ENCODE peak calls at places on chromosome 18, in four cellular contexts. D is uterus; M is CD8-positive, alpha-beta T cell; N is A549. Y is an unnamed sample.

GRCh38 chr18:33146009-33146408 is 294.5 kb downstream of the CCDC178 start:
- DNase-seq in D (no peak), M (no peak), N (no peak), Y (no peak)

GRCh38 chr18:25957017-25957416 is 133.4 kb downstream of the SS18 start:
- DNase-seq in D (no peak), M (no peak), N (no peak), Y (no peak)

GRCh38 chr18:63074987-63075404 is 244.6 kb downstream of the BCL2 start:
- DNase-seq in D (peak; percentile 51), M (peak; percentile 54), N (peak; percentile 40), Y (peak; percentile 78)

GRCh38 chr18:61833387-61833786 is 59.4 kb downstream of the RNF152 start:
- DNase-seq in D (no peak), M (no peak), N (no peak), Y (no peak)

GRCh38 chr18:54127759-54128378 is 96.6 kb downstream of the MBD2 start:
- DNase-seq in D (no peak), M (no peak), N (peak; percentile 15), Y (peak; percentile 18)

GRCh38 chr18:41324020-41324791 is 630.8 kb upstream of the PIK3C3 start:
- DNase-seq in D (no peak), M (no peak), N (no peak), Y (no peak)

GRCh38 chr18:3824101-3824500 is 374.1 kb downstream of the TGIF1 start:
- DNase-seq in D (no peak), M (no peak), N (no peak), Y (no peak)

GRCh38 chr18:12278153-12278764 is 24.1 kb downstream of the CIDEA start:
- DNase-seq in D (peak; percentile 41), M (no peak), N (no peak), Y (no peak)

GRCh38 chr18:12911025-12911927 is 27.2 kb upstream of the PTPN2 start:
- DNase-seq in D (no peak), M (peak; percentile 58), N (no peak), Y (peak; percentile 13)

GRCh38 chr18:37334494-37335125 is 231.0 kb downstream of the CELF4 start:
- DNase-seq in D (no peak), M (no peak), N (no peak), Y (no peak)

GRCh38 chr18:63317982-63318881 is 1.3 kb downstream of the BCL2 start:
- DNase-seq in D (peak; percentile 80), M (peak; percentile 81), N (no peak), Y (peak; percentile 62)

GRCh38 chr18:55861266-55861665 is 273.3 kb upstream of the TCF4 start:
- DNase-seq in D (no peak), M (no peak), N (peak; percentile 33), Y (no peak)

GRCh38 chr18:38458673-38459072 is 893.1 kb upstream of the CELF4 start:
- DNase-seq in D (no peak), M (no peak), N (no peak), Y (no peak)

GRCh38 chr18:36756262-36756661 is 72.5 kb downstream of the TPGS2 start:
- DNase-seq in D (no peak), M (no peak), N (no peak), Y (no peak)

GRCh38 chr18:77046409-77046808 is 86.2 kb downstream of the MBP start:
- DNase-seq in D (no peak), M (no peak), N (no peak), Y (no peak)

GRCh38 chr18:50428531-50429206 is 53.8 kb downstream of the SKA1 start:
- DNase-seq in D (no peak), M (no peak), N (no peak), Y (no peak)

GRCh38 chr18:77114564-77115391 is 17.8 kb downstream of the MBP start:
- DNase-seq in D (peak; percentile 83), M (peak; percentile 55), N (peak; percentile 96), Y (peak; percentile 90)

GRCh38 chr18:7840445-7840844 is 273.3 kb downstream of the PTPRM start:
- DNase-seq in D (no peak), M (no peak), N (no peak), Y (no peak)

GRCh38 chr18:13540783-13541182 is 185.6 kb downstream of the FAM210A start:
- DNase-seq in D (no peak), M (peak; percentile 68), N (no peak), Y (no peak)

GRCh38 chr18:813405-814071 is 1.5 kb upstream of the YES1 start:
- DNase-seq in D (no peak), M (no peak), N (no peak), Y (no peak)
- H3K27ac ChIP-seq in D (peak overlapping the region; percentile 94), M (peak overlapping the region; percentile 81), N (peak overlapping the region; percentile 100), Y (peak overlapping the region; percentile 96)

GRCh38 chr18:71250191-71250590 is 961.3 kb downstream of the SOCS6 start:
- DNase-seq in D (no peak), M (no peak), N (no peak), Y (no peak)
- H3K9me3 ChIP-seq in D (no peaks in the 10 kb centered on the region), M (no peaks in the 10 kb centered on the region), N (no peaks in the 10 kb centered on the region), Y (no peaks in the 10 kb centered on the region)

GRCh38 chr18:24827500-24827899 is 367.1 kb downstream of the HRH4 start:
- DNase-seq in D (no peak), M (no peak), N (no peak), Y (no peak)
- H3K27ac ChIP-seq in D (no peak overlapping the region), M (no peak overlapping the region), N (no peak overlapping the region), Y (no peak overlapping the region)

GRCh38 chr18:72161686-72162085 is 382.5 kb downstream of the CBLN2 start:
- DNase-seq in D (no peak), M (no peak), N (no peak), Y (no peak)
- H3K9me3 ChIP-seq in D (no peaks in the 10 kb centered on the region), M (no peaks in the 10 kb centered on the region), N (no peaks in the 10 kb centered on the region), Y (peaks cover 5% of the 10 kb centered on the region)

GRCh38 chr18:74742573-74742972 is 144.9 kb downstream of the ZNF407 start:
- DNase-seq in D (no peak), M (no peak), N (no peak), Y (no peak)

GRCh38 chr18:74739926-74740325 is 142.3 kb downstream of the ZNF407 start:
- DNase-seq in D (no peak), M (no peak), N (no peak), Y (no peak)

GRCh38 chr18:74748809-74749208 is 151.1 kb downstream of the ZNF407 start:
- DNase-seq in D (no peak), M (no peak), N (no peak), Y (no peak)

GRCh38 chr18:74745658-74746403 is 148.2 kb downstream of the ZNF407 start:
- DNase-seq in D (no peak), M (no peak), N (peak; percentile 56), Y (no peak)
- H3K27ac ChIP-seq in D (no peak overlapping the region), M (no peak overlapping the region), N (peak overlapping the region; percentile 39), Y (no peak overlapping the region)

DNA sequence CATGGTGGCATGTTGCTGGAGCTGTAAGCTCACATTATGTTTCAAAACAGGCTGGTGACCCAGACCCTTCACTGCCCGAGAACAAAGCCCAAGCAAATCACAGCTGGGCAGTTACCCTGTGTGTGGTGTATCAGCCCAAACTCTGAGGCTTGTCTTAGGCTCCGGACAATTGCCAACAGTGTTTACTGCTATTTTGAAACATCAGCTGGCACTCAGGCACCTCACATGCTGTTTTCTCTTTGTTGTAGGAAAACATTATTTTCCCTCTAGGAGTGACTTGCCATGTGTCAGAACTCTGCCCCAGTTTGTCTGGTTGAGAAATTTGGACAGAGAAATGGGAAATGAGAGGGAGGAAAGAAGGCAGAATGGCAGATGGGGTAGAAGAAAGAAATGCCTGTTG is 237.6 kb upstream of the APCDD1 start:
- DNase-seq in D (no peak), M (no peak), N (no peak), Y (no peak)
- H3K9me3 ChIP-seq in D (no peaks in the 10 kb centered on the region), M (no peaks in the 10 kb centered on the region), N (no peaks in the 10 kb centered on the region), Y (no peaks in the 10 kb centered on the region)

DNA sequence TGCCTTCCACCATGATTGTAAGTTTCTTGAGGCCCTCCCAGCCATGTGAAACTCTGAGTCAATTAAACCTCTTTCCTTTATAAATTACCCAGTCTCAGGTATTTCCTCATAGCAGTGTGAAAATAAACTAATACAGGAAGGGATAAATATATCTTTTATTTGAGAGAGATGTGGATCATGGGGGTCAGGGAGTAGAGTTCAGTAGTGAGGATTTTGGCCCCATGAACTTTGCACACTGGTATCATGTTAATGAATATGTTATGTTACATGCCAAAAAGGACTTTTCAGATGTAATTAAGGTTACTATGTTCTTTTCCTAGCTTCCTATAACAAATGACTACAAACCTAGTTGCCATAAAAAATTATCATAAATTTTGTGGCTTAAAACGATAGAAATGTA is 1393.7 kb downstream of the DSC3 start:
- DNase-seq in D (no peak), M (no peak), N (no peak), Y (no peak)
- H3K27ac ChIP-seq in D (no peak overlapping the region), M (no peak overlapping the region), N (no peak overlapping the region), Y (no peak overlapping the region)

DNA sequence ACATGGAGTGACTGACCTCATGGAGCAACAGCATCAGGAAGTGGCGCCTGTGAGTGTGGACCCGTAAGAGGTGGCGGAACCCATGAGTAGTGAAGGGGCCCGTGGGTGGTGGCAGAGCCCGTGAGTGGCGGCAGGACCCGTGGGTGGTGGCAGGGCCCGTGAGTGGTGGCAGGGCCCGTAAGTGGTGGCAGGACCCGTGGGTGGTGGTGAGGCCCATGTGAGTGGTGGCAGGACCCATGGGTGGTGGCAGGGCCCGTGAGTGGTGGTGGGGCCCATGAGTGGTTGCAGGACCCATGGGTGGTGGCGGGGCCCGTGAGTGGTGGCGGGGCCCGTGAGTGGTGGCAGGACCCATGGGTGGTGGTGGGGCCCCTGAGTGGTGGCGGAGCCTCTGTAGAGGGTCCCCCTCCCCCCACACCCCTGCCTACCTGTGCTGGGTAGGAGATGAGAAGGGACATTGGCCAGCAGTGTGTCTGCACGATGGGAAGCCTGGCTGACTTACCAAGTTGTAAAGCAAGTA is 407.7 kb upstream of the SALL3 start:
- DNase-seq in D (no peak), M (no peak), N (no peak), Y (no peak)
- H3K9me3 ChIP-seq in D (no peaks in the 10 kb centered on the region), M (no peaks in the 10 kb centered on the region), N (no peaks in the 10 kb centered on the region), Y (peaks cover 49% of the 10 kb centered on the region)

DNA sequence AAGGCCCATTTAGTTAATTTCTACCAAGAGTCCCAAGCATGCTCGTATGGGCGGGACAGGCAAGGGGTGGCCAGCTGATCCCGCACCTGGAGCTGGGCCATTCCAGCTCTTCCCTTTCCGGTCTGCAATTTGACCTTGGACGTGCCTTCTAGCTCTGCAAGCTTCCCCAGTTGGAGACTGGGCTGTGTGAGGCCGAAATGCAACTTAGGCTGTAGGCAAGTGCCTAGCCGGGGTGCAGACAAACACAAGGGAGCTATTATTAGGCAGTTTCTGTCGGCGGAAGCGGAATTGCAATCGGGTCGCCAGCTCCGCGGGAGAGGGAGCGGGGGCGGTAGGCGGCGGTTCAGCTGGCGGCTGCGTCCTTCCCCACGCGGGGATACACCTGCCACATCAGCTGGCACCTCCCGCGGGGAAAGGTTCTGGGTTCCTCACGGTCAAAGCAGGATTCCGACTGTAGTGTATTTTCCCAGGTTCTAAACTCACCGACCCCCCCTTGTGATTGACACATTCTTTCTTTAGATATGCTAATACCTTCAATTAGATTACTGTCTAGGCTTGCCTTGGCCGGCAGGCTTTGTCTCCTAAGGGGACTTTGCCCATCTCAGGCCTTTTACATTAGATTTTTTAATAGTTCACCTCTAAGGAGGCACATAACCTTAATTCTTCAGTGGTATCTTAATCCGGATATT is 17.1 kb upstream of the ZNF532 start:
- DNase-seq in D (no peak), M (no peak), N (no peak), Y (peak; percentile 60)
- H3K27ac ChIP-seq in D (no peak overlapping the region), M (no peak overlapping the region), N (peak overlapping the region; percentile 47), Y (peak overlapping the region; percentile 14)

DNA sequence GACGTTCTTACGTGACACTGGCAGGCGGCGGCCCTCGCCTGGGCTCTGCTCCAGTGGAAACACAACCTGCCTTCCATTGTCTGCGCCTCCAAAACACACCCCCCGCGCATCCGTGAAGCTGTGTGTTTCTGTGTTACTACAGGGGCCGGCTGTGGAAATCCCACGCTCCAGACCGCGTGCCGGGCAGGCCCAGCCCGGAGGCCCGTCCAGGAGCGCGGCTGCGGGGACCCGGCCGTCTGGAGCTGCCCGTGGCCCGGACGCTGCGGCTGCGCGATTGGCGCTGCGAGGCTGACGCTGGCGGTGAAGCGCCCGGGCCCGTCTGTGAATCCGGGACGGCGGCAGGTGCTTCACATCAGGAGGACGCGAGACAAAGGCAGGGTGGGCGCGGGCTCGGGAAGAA is 670.3 kb upstream of the SALL3 start:
- DNase-seq in D (no peak), M (no peak), N (no peak), Y (no peak)
- H3K9me3 ChIP-seq in D (no peaks in the 10 kb centered on the region), M (no peaks in the 10 kb centered on the region), N (no peaks in the 10 kb centered on the region), Y (no peaks in the 10 kb centered on the region)